ENCODE peak calls at places on chromosomes 2 and 18, in eight cellular contexts. R, A, Q, C, M, H, S and Y are unnamed samples. For H3K4me1, the result is how much of the 10 kb centered on the place peaks cover.

GRCh38 chr2:34241905-34242740 is 643.0 kb upstream of the FAM98A start:
- DNase-seq in H (no peak), C (no peak), S (no peak), R (no peak), Q (no peak), M (no peak), A (peak), Y (no peak)

GRCh38 chr18:29160123-29160522 is 983.2 kb upstream of the CDH2 start:
- DNase-seq in C (no peak), S (no peak), R (no peak), M (no peak), Q (peak), H (no peak), A (no peak), Y (no peak)

GRCh38 chr2:46540496-46541342 is 61.4 kb downstream of the TMEM247 start:
- DNase-seq in A (no peak), M (no peak), S (no peak), C (peak), Q (peak), H (no peak), R (no peak), Y (no peak)

GRCh38 chr18:67615876-67616275 is 99.4 kb upstream of the DSEL start:
- DNase-seq in A (no peak), Q (no peak), H (no peak), S (no peak), C (no peak), M (no peak), R (no peak), Y (no peak)

GRCh38 chr2:99545066-99545465 is 55.2 kb upstream of the REV1 start:
- DNase-seq in S (no peak), A (no peak), H (no peak), C (no peak), Q (peak), R (no peak), M (no peak), Y (no peak)

GRCh38 chr2:64586883-64587481 is 62.9 kb downstream of the AFTPH start:
- DNase-seq in R (no peak), M (no peak), S (no peak), C (no peak), H (no peak), A (no peak), Q (peak), Y (peak)

GRCh38 chr2:73897934-73898333 is 5.1 kb downstream of the ACTG2 start:
- DNase-seq in C (no peak), A (no peak), Q (no peak), S (no peak), H (no peak), R (no peak), M (no peak), Y (no peak)

GRCh38 chr18:59536181-59536580 is 161.0 kb downstream of the CCBE1 start:
- DNase-seq in M (no peak), C (no peak), H (no peak), A (no peak), R (no peak), Q (no peak), S (no peak), Y (no peak)

GRCh38 chr2:83587309-83587708 is 871.8 kb downstream of the SUCLG1 start:
- DNase-seq in M (no peak), Q (no peak), C (no peak), A (no peak), H (no peak), R (no peak), S (no peak), Y (no peak)

GRCh38 chr2:236044191-236044590 is 124.0 kb downstream of the GBX2 start:
- DNase-seq in A (no peak), C (no peak), Q (no peak), R (no peak), H (no peak), M (no peak), S (no peak), Y (no peak)

GRCh38 chr18:55064760-55065159 is 105.5 kb upstream of the CCDC68 start:
- DNase-seq in A (no peak), C (no peak), Q (no peak), H (no peak), S (no peak), M (no peak), R (no peak), Y (no peak)

GRCh38 chr2:60356346-60356745 is 197.1 kb downstream of the BCL11A start:
- DNase-seq in Q (no peak), A (no peak), C (no peak), H (no peak), S (no peak), M (no peak), R (no peak), Y (no peak)

GRCh38 chr2:8643238-8643995 is 38.4 kb upstream of the ID2 start:
- DNase-seq in H (no peak), R (no peak), S (no peak), C (no peak), Q (no peak), M (no peak), A (no peak), Y (no peak)

GRCh38 chr2:74444498-74445318 is 3.0 kb upstream of the RTKN start:
- DNase-seq in Q (no peak), S (no peak), A (no peak), H (no peak), C (no peak), R (no peak), M (no peak), Y (no peak)

GRCh38 chr2:51581636-51582267 is 549.8 kb upstream of the NRXN1 start:
- DNase-seq in H (no peak), C (no peak), S (no peak), A (no peak), M (no peak), Q (no peak), R (no peak), Y (no peak)

GRCh38 chr2:220117010-220117409 is 489.6 kb downstream of the SLC4A3 start:
- DNase-seq in Q (no peak), R (no peak), H (no peak), S (no peak), C (no peak), A (no peak), M (no peak), Y (no peak)

GRCh38 chr18:23021625-23022024 is 88.5 kb downstream of the RBBP8 start:
- DNase-seq in A (no peak), M (no peak), Q (no peak), S (no peak), R (no peak), H (no peak), C (no peak), Y (no peak)

GRCh38 chr18:9825571-9826073 is 60.2 kb upstream of the TXNDC2 start:
- DNase-seq in Q (peak), C (no peak), H (no peak), M (no peak), S (no peak), R (no peak), A (peak), Y (no peak)

GRCh38 chr2:127857494-127857818 is 499 bp downstream of the POLR2D start:
- DNase-seq in A (peak), M (no peak), S (no peak), R (no peak), H (no peak), Q (peak), C (no peak), Y (no peak)

GRCh38 chr2:23584054-23584745 is 199.2 kb downstream of the KLHL29 start:
- DNase-seq in M (no peak), S (no peak), A (no peak), C (no peak), Q (no peak), R (no peak), H (no peak), Y (no peak)

GRCh38 chr18:34710430-34711386 is 610 bp downstream of the DTNA start:
- DNase-seq in H (no peak), A (no peak), S (no peak), C (no peak), Q (peak), M (no peak), R (no peak), Y (no peak)

GRCh38 chr2:105396254-105397024 is 2.4 kb downstream of the FHL2 start:
- DNase-seq in S (no peak), Q (peak), H (no peak), M (no peak), R (peak), C (peak), A (no peak), Y (no peak)

GRCh38 chr18:46672062-46672970 is 15.3 kb upstream of the LOXHD1 start:
- DNase-seq in R (no peak), M (no peak), A (no peak), S (no peak), H (no peak), Q (peak), C (no peak), Y (no peak)

GRCh38 chr18:68865503-68865902 is 67.6 kb downstream of the CCDC102B start:
- DNase-seq in Q (no peak), R (no peak), C (no peak), S (no peak), H (no peak), M (no peak), A (no peak), Y (no peak)

GRCh38 chr2:129881786-129882396 is 97.6 kb upstream of the RAB6C start:
- DNase-seq in S (no peak), H (no peak), C (no peak), Q (no peak), M (no peak), A (no peak), R (no peak), Y (no peak)

GRCh38 chr2:46849741-46850474 is 65.7 kb downstream of the MCFD2 start:
- DNase-seq in H (peak), M (no peak), A (peak), C (peak), Q (peak), S (peak), R (no peak), Y (no peak)

GRCh38 chr2:98743835-98744234 is 12.9 kb upstream of the MGAT4A start:
- DNase-seq in M (no peak), R (no peak), A (no peak), S (no peak), H (no peak), Q (no peak), C (no peak), Y (no peak)

GRCh38 chr18:1092228-1092627 is 187.6 kb downstream of the ADCYAP1 start:
- DNase-seq in S (no peak), H (no peak), Q (peak), C (no peak), M (no peak), A (no peak), R (no peak), Y (no peak)

GRCh38 chr2:146451972-146452371 is 1392.9 kb upstream of the ACVR2A start:
- DNase-seq in R (no peak), C (no peak), A (no peak), S (no peak), H (no peak), M (no peak), Q (peak), Y (no peak)

GRCh38 chr18:7567487-7568425 is 640 bp downstream of the PTPRM start:
- DNase-seq in M (no peak), R (no peak), S (peak), A (peak), H (peak), C (peak), Q (peak), Y (no peak)

GRCh38 chr2:199989822-199990221 is 34.4 kb downstream of the MAIP1 start:
- DNase-seq in H (no peak), S (no peak), R (no peak), A (no peak), C (no peak), M (no peak), Q (no peak), Y (no peak)

GRCh38 chr2:218761795-218762194 is 20.2 kb upstream of the CYP27A1 start:
- DNase-seq in R (no peak), S (no peak), A (no peak), Q (no peak), M (no peak), H (no peak), C (no peak), Y (no peak)
- H3K4me1 ChIP-seq in R (under half), S (under half), A (under half), Q (under half), M (under half), H (under half), C (under half), Y (under half)

DNA sequence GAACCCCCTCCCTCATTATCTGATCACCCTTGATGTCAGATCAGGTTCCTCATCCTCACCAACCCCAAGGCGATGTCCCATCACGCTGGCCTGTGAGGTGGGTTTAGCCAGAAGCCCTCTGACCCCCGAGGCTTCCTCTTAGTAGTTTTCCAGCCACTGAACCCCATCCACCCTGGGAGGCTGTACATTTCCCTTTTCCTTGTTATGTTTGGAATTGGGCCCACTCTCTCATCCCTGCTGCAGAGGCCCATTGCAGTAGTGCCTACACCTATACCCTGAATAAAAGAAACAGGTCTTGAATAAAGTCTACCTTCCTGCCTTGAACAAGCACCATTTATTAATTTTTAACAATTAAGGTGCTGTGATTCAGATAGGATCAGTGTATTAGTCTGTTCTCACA is 80.1 kb downstream of the NCAPH start:
- DNase-seq in C (no peak), A (no peak), H (no peak), R (no peak), Q (no peak), M (no peak), S (no peak), Y (no peak)
- H3K27ac ChIP-seq in C (no peak), A (no peak), H (no peak), R (no peak), Q (no peak), M (no peak), S (no peak), Y (no peak)

GRCh38 chr2:192357216-192357615 is 162.5 kb upstream of the TMEFF2 start:
- DNase-seq in A (no peak), M (no peak), C (no peak), Q (no peak), R (no peak), H (no peak), S (no peak), Y (no peak)
- H3K4me1 ChIP-seq in A (under half), M (under half), C (under half), Q (under half), R (under half), H (under half), S (under half), Y (under half)

GRCh38 chr18:36850527-36851201 is 21.7 kb downstream of the KIAA1328 start:
- DNase-seq in M (no peak), H (no peak), C (no peak), Q (peak), S (no peak), A (no peak), R (peak), Y (no peak)
- H3K27ac ChIP-seq in M (no peak), H (no peak), C (no peak), Q (no peak), S (no peak), A (no peak), R (no peak), Y (no peak)

GRCh38 chr2:207911856-207912255 is 113.5 kb downstream of the PLEKHM3 start:
- DNase-seq in S (no peak), M (no peak), A (no peak), H (no peak), Q (no peak), C (no peak), R (no peak), Y (no peak)
- H3K4me1 ChIP-seq in S (under half), M (under half), A (under half), H (under half), Q (under half), C (under half), R (under half), Y (under half)